ENCODE peak calls at places on chromosomes 6 and 20, in four cellular contexts. L is stimulated activated CD4-positive, alpha-beta T cell treated with anti-CD3 and anti-CD28 coated beads, Interleukin-2, amount 100 ng/mL, for 48 hours; E is WTC11; W is AG09309. R is an unnamed sample.
A peak's percentile ranks its signal among the peaks of the same experiment; 100 is the strongest.

GRCh38 chr6:24692415-24692814 is 25.5 kb downstream of the ACOT13 start:
- DNase-seq in L (no peak), E (no peak), W (no peak), R (no peak)

GRCh38 chr6:75206338-75207210 is 721 bp upstream of the COL12A1 start:
- DNase-seq in L (no peak), E (no peak), W (no peak), R (peak; percentile 32)

GRCh38 chr6:105184921-105185320 is 5.1 kb upstream of the POPDC3 start:
- DNase-seq in L (no peak), E (no peak), W (no peak), R (no peak)

GRCh38 chr20:38460040-38460623 is 12.5 kb upstream of the RALGAPB start:
- DNase-seq in L (no peak), E (no peak), W (peak; percentile 37), R (peak; percentile 86)

GRCh38 chr20:34560614-34561013 is 2.1 kb downstream of the MAP1LC3A start:
- DNase-seq in L (no peak), E (no peak), W (no peak), R (no peak)

GRCh38 chr6:113122060-113122459 is 735.1 kb upstream of the MARCKS start:
- DNase-seq in L (no peak), E (peak; percentile 21), W (peak; percentile 89), R (peak; percentile 40)

GRCh38 chr6:56746767-56747504 is 104.2 kb upstream of the DST start:
- DNase-seq in L (no peak), E (no peak), W (no peak), R (no peak)

GRCh38 chr6:159193923-159194322 is 24.7 kb downstream of the FNDC1 start:
- DNase-seq in L (no peak), E (no peak), W (no peak), R (no peak)

GRCh38 chr6:135121426-135121825 is 59.7 kb upstream of the MYB start:
- DNase-seq in L (no peak), E (no peak), W (no peak), R (no peak)

GRCh38 chr6:73722318-73723060 is 26.5 kb downstream of the CD109 start:
- DNase-seq in L (no peak), E (no peak), W (peak; percentile 71), R (no peak)

GRCh38 chr6:10800810-10801209 is 37.5 kb downstream of the MAK start:
- DNase-seq in L (no peak), E (no peak), W (no peak), R (peak; percentile 18)

GRCh38 chr6:14361956-14362587 is 244.5 kb downstream of the CD83 start:
- DNase-seq in L (no peak), E (no peak), W (no peak), R (no peak)

GRCh38 chr6:68638225-68638900 is 3.3 kb downstream of the ADGRB3 start:
- DNase-seq in L (peak; percentile 17), E (peak; percentile 27), W (peak; percentile 4), R (peak; percentile 55)

GRCh38 chr20:3262566-3262965 is 23.6 kb upstream of the SLC4A11 start:
- DNase-seq in L (no peak), E (no peak), W (no peak), R (no peak)

GRCh38 chr6:16239090-16239797 is 857 bp downstream of the GMPR start:
- DNase-seq in L (no peak), E (peak; percentile 30), W (no peak), R (peak; percentile 47)

GRCh38 chr20:62363920-62364851 is 2.9 kb downstream of the LAMA5 start:
- DNase-seq in L (no peak), E (peak; percentile 46), W (no peak), R (peak; percentile 59)

GRCh38 chr20:57835462-57836455 is 125.9 kb upstream of the PMEPA1 start:
- DNase-seq in L (no peak), E (no peak), W (no peak), R (no peak)

GRCh38 chr6:24931752-24932691 is 3.7 kb downstream of the RIPOR2 start:
- DNase-seq in L (no peak), E (no peak), W (no peak), R (no peak)

GRCh38 chr20:46970937-46971630 is 76.4 kb downstream of the EYA2 start:
- DNase-seq in L (no peak), E (peak; percentile 42), W (no peak), R (peak; percentile 82)

GRCh38 chr6:1080453-1081328 is 231.2 kb upstream of the FOXQ1 start:
- DNase-seq in L (no peak), E (no peak), W (no peak), R (peak; percentile 37)

GRCh38 chr6:29632789-29633531 is at the start of gene GABBR1:
- DNase-seq in L (peak; percentile 45), E (peak; percentile 90), W (peak; percentile 39), R (peak; percentile 95)

GRCh38 chr6:150734235-150734634 is 131.3 kb upstream of the MTHFD1L start:
- DNase-seq in L (no peak), E (no peak), W (no peak), R (no peak)

GRCh38 chr6:52815167-52816092 is 11.8 kb upstream of the GSTA1 start:
- DNase-seq in L (peak; percentile 33), E (peak; percentile 64), W (no peak), R (peak; percentile 64)

GRCh38 chr6:134689177-134689576 is 260.7 kb downstream of the ALDH8A1 start:
- DNase-seq in L (no peak), E (no peak), W (no peak), R (no peak)

GRCh38 chr6:160634706-160635105 is 29.4 kb downstream of the LPA start:
- DNase-seq in L (no peak), E (no peak), W (no peak), R (no peak)

GRCh38 chr6:2110504-2110903 is 134.9 kb downstream of the GMDS start:
- DNase-seq in L (no peak), E (no peak), W (no peak), R (no peak)

GRCh38 chr20:62479218-62479617 is 3.4 kb upstream of the GATA5 start:
- DNase-seq in L (no peak), E (no peak), W (no peak), R (no peak)

GRCh38 chr20:23630392-23630849 is 7.3 kb downstream of the CST3 start:
- DNase-seq in L (no peak), E (no peak), W (no peak), R (no peak)

GRCh38 chr20:25685276-25686080 is 11.2 kb downstream of the ZNF337 start:
- DNase-seq in L (no peak), E (peak; percentile 30), W (no peak), R (no peak)

GRCh38 chr6:11710221-11710836 is 68.3 kb downstream of the ADTRP start:
- DNase-seq in L (peak; percentile 50), E (no peak), W (no peak), R (no peak)

GRCh38 chr6:131640100-131640499 is 3.0 kb downstream of the ENPP3 start:
- DNase-seq in L (no peak), E (no peak), W (no peak), R (no peak)

GRCh38 chr6:161882196-161882595 is 608.3 kb upstream of the AGPAT4 start:
- DNase-seq in L (no peak), E (peak; percentile 25), W (no peak), R (no peak)

GRCh38 chr6:119032428-119032827 is 46.0 kb downstream of the FAM184A start:
- DNase-seq in L (no peak), E (no peak), W (no peak), R (no peak)

GRCh38 chr6:73028893-73029450 is 196.3 kb downstream of the KHDC1L start:
- DNase-seq in L (no peak), E (no peak), W (no peak), R (no peak)

GRCh38 chr6:143857651-143858050 is 6.6 kb upstream of the ZC2HC1B start:
- DNase-seq in L (no peak), E (no peak), W (no peak), R (no peak)

GRCh38 chr6:142947702-142948480 is 2.9 kb upstream of the HIVEP2 start:
- DNase-seq in L (peak; percentile 20), E (no peak), W (no peak), R (no peak)

GRCh38 chr20:64161595-64162238 is 2.5 kb upstream of the MYT1 start:
- DNase-seq in L (peak; percentile 7), E (peak; percentile 86), W (no peak), R (peak; percentile 85)

GRCh38 chr6:132279592-132280139 is 121.6 kb downstream of the MOXD1 start:
- DNase-seq in L (peak; percentile 66), E (peak; percentile 73), W (peak; percentile 28), R (peak; percentile 85)